ENCODE peak calls at places on chromosomes 2 and 18, in five cellular contexts. One of them, this sample, is unnamed.

GRCh38 chr2:217611056-217611455 is 391.7 kb downstream of the TNS1 start:
- DNase-seq in neural progenitor cell: no peak
- DNase-seq in body of pancreas: no peak
- DNase-seq in CD4-positive, CD25-positive, alpha-beta regulatory T cell: no peak
- DNase-seq in astrocyte of the spinal cord: no peak
- DNase-seq in this sample: no peak

GRCh38 chr2:236512902-236513433 is 56.7 kb upstream of the ACKR3 start:
- DNase-seq in body of pancreas: peak; percentile 66
- DNase-seq in astrocyte of the spinal cord: peak; percentile 58
- DNase-seq in CD4-positive, CD25-positive, alpha-beta regulatory T cell: peak; percentile 78
- DNase-seq in neural progenitor cell: peak; percentile 71
- DNase-seq in this sample: peak; percentile 77

GRCh38 chr2:51960846-51961335 is 929.0 kb upstream of the NRXN1 start:
- DNase-seq in astrocyte of the spinal cord: no peak
- DNase-seq in neural progenitor cell: no peak
- DNase-seq in body of pancreas: no peak
- DNase-seq in CD4-positive, CD25-positive, alpha-beta regulatory T cell: no peak
- DNase-seq in this sample: no peak

GRCh38 chr2:142472382-142472781 is 341.6 kb upstream of the LRP1B start:
- DNase-seq in astrocyte of the spinal cord: no peak
- DNase-seq in body of pancreas: no peak
- DNase-seq in neural progenitor cell: no peak
- DNase-seq in CD4-positive, CD25-positive, alpha-beta regulatory T cell: no peak
- DNase-seq in this sample: no peak

GRCh38 chr18:72543362-72544055 is 633 bp downstream of the CBLN2 start:
- DNase-seq in astrocyte of the spinal cord: no peak
- DNase-seq in body of pancreas: no peak
- DNase-seq in CD4-positive, CD25-positive, alpha-beta regulatory T cell: no peak
- DNase-seq in neural progenitor cell: peak; percentile 51
- DNase-seq in this sample: no peak

GRCh38 chr2:190180313-190181065 is 118.0 kb upstream of the MSTN start:
- DNase-seq in body of pancreas: peak; percentile 85
- DNase-seq in neural progenitor cell: peak; percentile 84
- DNase-seq in CD4-positive, CD25-positive, alpha-beta regulatory T cell: peak; percentile 11
- DNase-seq in astrocyte of the spinal cord: peak; percentile 20
- DNase-seq in this sample: no peak

GRCh38 chr2:195411219-195411687 is 245.8 kb upstream of the SLC39A10 start:
- DNase-seq in CD4-positive, CD25-positive, alpha-beta regulatory T cell: no peak
- DNase-seq in neural progenitor cell: no peak
- DNase-seq in astrocyte of the spinal cord: peak; percentile 90
- DNase-seq in body of pancreas: no peak
- DNase-seq in this sample: no peak

GRCh38 chr2:149187061-149187460 is 143.3 kb upstream of the LYPD6 start:
- DNase-seq in CD4-positive, CD25-positive, alpha-beta regulatory T cell: no peak
- DNase-seq in neural progenitor cell: no peak
- DNase-seq in astrocyte of the spinal cord: no peak
- DNase-seq in body of pancreas: no peak
- DNase-seq in this sample: no peak

GRCh38 chr18:69974365-69974764 is 26.7 kb upstream of the CD226 start:
- DNase-seq in body of pancreas: no peak
- DNase-seq in neural progenitor cell: no peak
- DNase-seq in CD4-positive, CD25-positive, alpha-beta regulatory T cell: no peak
- DNase-seq in astrocyte of the spinal cord: peak; percentile 16
- DNase-seq in this sample: no peak

GRCh38 chr2:240561325-240561971 is 1.3 kb downstream of the DUSP28 start:
- DNase-seq in body of pancreas: no peak
- DNase-seq in neural progenitor cell: no peak
- DNase-seq in CD4-positive, CD25-positive, alpha-beta regulatory T cell: peak; percentile 58
- DNase-seq in astrocyte of the spinal cord: peak; percentile 61
- DNase-seq in this sample: no peak

GRCh38 chr2:224945134-224945533 is 97.1 kb downstream of the DOCK10 start:
- DNase-seq in astrocyte of the spinal cord: no peak
- DNase-seq in neural progenitor cell: no peak
- DNase-seq in CD4-positive, CD25-positive, alpha-beta regulatory T cell: no peak
- DNase-seq in body of pancreas: no peak
- DNase-seq in this sample: no peak

GRCh38 chr2:230991598-230991997 is 4.3 kb upstream of the SPATA3 start:
- DNase-seq in CD4-positive, CD25-positive, alpha-beta regulatory T cell: no peak
- DNase-seq in neural progenitor cell: no peak
- DNase-seq in astrocyte of the spinal cord: no peak
- DNase-seq in body of pancreas: no peak
- DNase-seq in this sample: no peak

GRCh38 chr18:688322-688721 is 24.1 kb downstream of the ENOSF1 start:
- DNase-seq in neural progenitor cell: no peak
- DNase-seq in CD4-positive, CD25-positive, alpha-beta regulatory T cell: no peak
- DNase-seq in body of pancreas: no peak
- DNase-seq in astrocyte of the spinal cord: no peak
- DNase-seq in this sample: no peak

GRCh38 chr2:172080641-172081230 is 4.6 kb upstream of the DLX1 start:
- DNase-seq in body of pancreas: no peak
- DNase-seq in neural progenitor cell: peak; percentile 37
- DNase-seq in astrocyte of the spinal cord: no peak
- DNase-seq in CD4-positive, CD25-positive, alpha-beta regulatory T cell: no peak
- DNase-seq in this sample: no peak

GRCh38 chr2:88110830-88111229 is 17.0 kb downstream of the FABP1 start:
- DNase-seq in body of pancreas: no peak
- DNase-seq in CD4-positive, CD25-positive, alpha-beta regulatory T cell: no peak
- DNase-seq in neural progenitor cell: no peak
- DNase-seq in astrocyte of the spinal cord: no peak
- DNase-seq in this sample: no peak

GRCh38 chr2:188798159-188798558 is 176.0 kb upstream of the COL3A1 start:
- DNase-seq in astrocyte of the spinal cord: peak; percentile 40
- DNase-seq in neural progenitor cell: no peak
- DNase-seq in CD4-positive, CD25-positive, alpha-beta regulatory T cell: no peak
- DNase-seq in body of pancreas: no peak
- DNase-seq in this sample: no peak

GRCh38 chr2:950627-950992 is at the start of gene SNTG2:
- DNase-seq in neural progenitor cell: peak; percentile 79
- DNase-seq in body of pancreas: peak; percentile 61
- DNase-seq in astrocyte of the spinal cord: no peak
- DNase-seq in CD4-positive, CD25-positive, alpha-beta regulatory T cell: peak; percentile 15
- DNase-seq in this sample: no peak

GRCh38 chr2:102297891-102298290 is 13.5 kb upstream of the IL1RL1 start:
- DNase-seq in neural progenitor cell: no peak
- DNase-seq in CD4-positive, CD25-positive, alpha-beta regulatory T cell: no peak
- DNase-seq in body of pancreas: no peak
- DNase-seq in astrocyte of the spinal cord: no peak
- DNase-seq in this sample: no peak

GRCh38 chr2:112149866-112150435 is 11.8 kb downstream of the FBLN7 start:
- DNase-seq in neural progenitor cell: no peak
- DNase-seq in astrocyte of the spinal cord: no peak
- DNase-seq in CD4-positive, CD25-positive, alpha-beta regulatory T cell: no peak
- DNase-seq in body of pancreas: no peak
- DNase-seq in this sample: no peak

GRCh38 chr18:23225518-23225917 is 90.2 kb downstream of the CABLES1 start:
- DNase-seq in body of pancreas: no peak
- DNase-seq in CD4-positive, CD25-positive, alpha-beta regulatory T cell: no peak
- DNase-seq in neural progenitor cell: no peak
- DNase-seq in astrocyte of the spinal cord: peak; percentile 95
- DNase-seq in this sample: no peak

GRCh38 chr2:3847397-3848052 is 144.2 kb downstream of the DCDC2C start:
- DNase-seq in neural progenitor cell: no peak
- DNase-seq in astrocyte of the spinal cord: no peak
- DNase-seq in CD4-positive, CD25-positive, alpha-beta regulatory T cell: no peak
- DNase-seq in body of pancreas: no peak
- DNase-seq in this sample: no peak

GRCh38 chr18:55781481-55781957 is 193.5 kb upstream of the TCF4 start:
- DNase-seq in CD4-positive, CD25-positive, alpha-beta regulatory T cell: no peak
- DNase-seq in astrocyte of the spinal cord: peak; percentile 80
- DNase-seq in body of pancreas: no peak
- DNase-seq in neural progenitor cell: peak; percentile 72
- DNase-seq in this sample: no peak

GRCh38 chr2:207478572-207478971 is 51.2 kb upstream of the CREB1 start:
- DNase-seq in astrocyte of the spinal cord: no peak
- DNase-seq in neural progenitor cell: no peak
- DNase-seq in body of pancreas: no peak
- DNase-seq in CD4-positive, CD25-positive, alpha-beta regulatory T cell: no peak
- DNase-seq in this sample: no peak

GRCh38 chr2:111662039-111662740 is 221.8 kb downstream of the ANAPC1 start:
- DNase-seq in CD4-positive, CD25-positive, alpha-beta regulatory T cell: peak; percentile 26
- DNase-seq in astrocyte of the spinal cord: peak; percentile 61
- DNase-seq in neural progenitor cell: no peak
- DNase-seq in body of pancreas: no peak
- DNase-seq in this sample: no peak

GRCh38 chr2:202149953-202150352 is 76.9 kb downstream of the KIAA2012 start:
- DNase-seq in neural progenitor cell: no peak
- DNase-seq in CD4-positive, CD25-positive, alpha-beta regulatory T cell: no peak
- DNase-seq in astrocyte of the spinal cord: no peak
- DNase-seq in body of pancreas: no peak
- DNase-seq in this sample: no peak

GRCh38 chr2:38438536-38439225 is 61.6 kb upstream of the ATL2 start:
- DNase-seq in CD4-positive, CD25-positive, alpha-beta regulatory T cell: no peak
- DNase-seq in astrocyte of the spinal cord: no peak
- DNase-seq in neural progenitor cell: no peak
- DNase-seq in body of pancreas: no peak
- DNase-seq in this sample: no peak

GRCh38 chr18:69774831-69775230 is 172.8 kb downstream of the CD226 start:
- DNase-seq in CD4-positive, CD25-positive, alpha-beta regulatory T cell: no peak
- DNase-seq in neural progenitor cell: no peak
- DNase-seq in body of pancreas: no peak
- DNase-seq in astrocyte of the spinal cord: no peak
- DNase-seq in this sample: peak; percentile 70

GRCh38 chr2:65663831-65664407 is 231.5 kb upstream of the SPRED2 start:
- DNase-seq in CD4-positive, CD25-positive, alpha-beta regulatory T cell: no peak
- DNase-seq in neural progenitor cell: no peak
- DNase-seq in astrocyte of the spinal cord: peak; percentile 22
- DNase-seq in body of pancreas: no peak
- DNase-seq in this sample: no peak

GRCh38 chr2:65664931-65665330 is 232.5 kb upstream of the SPRED2 start:
- DNase-seq in neural progenitor cell: no peak
- DNase-seq in body of pancreas: no peak
- DNase-seq in astrocyte of the spinal cord: no peak
- DNase-seq in CD4-positive, CD25-positive, alpha-beta regulatory T cell: no peak
- DNase-seq in this sample: no peak

GRCh38 chr2:65662654-65663432 is 230.4 kb upstream of the SPRED2 start:
- DNase-seq in neural progenitor cell: no peak
- DNase-seq in astrocyte of the spinal cord: peak; percentile 96
- DNase-seq in CD4-positive, CD25-positive, alpha-beta regulatory T cell: no peak
- DNase-seq in body of pancreas: no peak
- DNase-seq in this sample: no peak

GRCh38 chr2:65660340-65660739 is 227.9 kb upstream of the SPRED2 start:
- DNase-seq in body of pancreas: no peak
- DNase-seq in CD4-positive, CD25-positive, alpha-beta regulatory T cell: no peak
- DNase-seq in astrocyte of the spinal cord: peak; percentile 16
- DNase-seq in neural progenitor cell: no peak
- DNase-seq in this sample: no peak

GRCh38 chr2:65661980-65662653 is 229.7 kb upstream of the SPRED2 start:
- DNase-seq in astrocyte of the spinal cord: no peak
- DNase-seq in neural progenitor cell: peak; percentile 15
- DNase-seq in CD4-positive, CD25-positive, alpha-beta regulatory T cell: no peak
- DNase-seq in body of pancreas: no peak
- DNase-seq in this sample: no peak
- H3K4me3 ChIP-seq in astrocyte of the spinal cord: peak overlapping the region; percentile 6
- H3K4me3 ChIP-seq in neural progenitor cell: no peak overlapping the region
- H3K4me3 ChIP-seq in CD4-positive, CD25-positive, alpha-beta regulatory T cell: no peak overlapping the region
- H3K4me3 ChIP-seq in body of pancreas: no peak overlapping the region
- H3K4me3 ChIP-seq in this sample: no peak overlapping the region

DNA sequence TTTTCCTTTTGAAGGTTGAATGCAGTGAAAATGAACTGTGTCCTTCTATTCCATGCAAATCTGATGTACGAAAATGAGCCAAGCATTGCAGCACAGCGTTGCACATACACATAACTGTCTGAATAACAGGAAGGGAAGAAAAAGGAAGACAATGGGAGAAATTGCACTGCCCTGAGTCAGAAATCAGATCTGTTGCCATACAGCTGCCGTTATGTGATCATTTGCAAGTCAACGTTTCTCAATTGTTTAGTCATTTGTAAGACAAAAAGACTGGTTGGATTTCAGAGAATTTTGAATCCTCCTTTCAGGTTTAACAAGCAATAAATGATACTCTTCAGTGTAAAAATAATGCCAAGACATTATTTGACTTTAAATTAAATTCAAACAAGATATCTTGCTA is 284.1 kb downstream of the DSEL start:
- DNase-seq in body of pancreas: no peak
- DNase-seq in astrocyte of the spinal cord: peak; percentile 76
- DNase-seq in neural progenitor cell: no peak
- DNase-seq in CD4-positive, CD25-positive, alpha-beta regulatory T cell: no peak
- DNase-seq in this sample: no peak
- H3K4me3 ChIP-seq in body of pancreas: no peak overlapping the region
- H3K4me3 ChIP-seq in astrocyte of the spinal cord: no peak overlapping the region
- H3K4me3 ChIP-seq in neural progenitor cell: no peak overlapping the region
- H3K4me3 ChIP-seq in CD4-positive, CD25-positive, alpha-beta regulatory T cell: no peak overlapping the region
- H3K4me3 ChIP-seq in this sample: no peak overlapping the region

GRCh38 chr2:60438653-60439052 is 114.8 kb downstream of the BCL11A start:
- DNase-seq in neural progenitor cell: no peak
- DNase-seq in body of pancreas: no peak
- DNase-seq in CD4-positive, CD25-positive, alpha-beta regulatory T cell: no peak
- DNase-seq in astrocyte of the spinal cord: no peak
- DNase-seq in this sample: no peak

GRCh38 chr2:60440080-60440753 is 113.2 kb downstream of the BCL11A start:
- DNase-seq in body of pancreas: no peak
- DNase-seq in astrocyte of the spinal cord: no peak
- DNase-seq in neural progenitor cell: no peak
- DNase-seq in CD4-positive, CD25-positive, alpha-beta regulatory T cell: no peak
- DNase-seq in this sample: no peak

GRCh38 chr2:60440761-60441160 is 112.7 kb downstream of the BCL11A start:
- DNase-seq in CD4-positive, CD25-positive, alpha-beta regulatory T cell: no peak
- DNase-seq in neural progenitor cell: no peak
- DNase-seq in astrocyte of the spinal cord: no peak
- DNase-seq in body of pancreas: no peak
- DNase-seq in this sample: no peak

GRCh38 chr2:60438136-60438535 is 115.3 kb downstream of the BCL11A start:
- DNase-seq in body of pancreas: no peak
- DNase-seq in astrocyte of the spinal cord: no peak
- DNase-seq in neural progenitor cell: no peak
- DNase-seq in CD4-positive, CD25-positive, alpha-beta regulatory T cell: no peak
- DNase-seq in this sample: no peak

GRCh38 chr2:60439219-60439974 is 114.1 kb downstream of the BCL11A start:
- DNase-seq in neural progenitor cell: peak; percentile 24
- DNase-seq in CD4-positive, CD25-positive, alpha-beta regulatory T cell: no peak
- DNase-seq in body of pancreas: no peak
- DNase-seq in astrocyte of the spinal cord: no peak
- DNase-seq in this sample: no peak
- H3K4me3 ChIP-seq in neural progenitor cell: no peak overlapping the region
- H3K4me3 ChIP-seq in CD4-positive, CD25-positive, alpha-beta regulatory T cell: no peak overlapping the region
- H3K4me3 ChIP-seq in body of pancreas: no peak overlapping the region
- H3K4me3 ChIP-seq in astrocyte of the spinal cord: no peak overlapping the region
- H3K4me3 ChIP-seq in this sample: no peak overlapping the region

DNA sequence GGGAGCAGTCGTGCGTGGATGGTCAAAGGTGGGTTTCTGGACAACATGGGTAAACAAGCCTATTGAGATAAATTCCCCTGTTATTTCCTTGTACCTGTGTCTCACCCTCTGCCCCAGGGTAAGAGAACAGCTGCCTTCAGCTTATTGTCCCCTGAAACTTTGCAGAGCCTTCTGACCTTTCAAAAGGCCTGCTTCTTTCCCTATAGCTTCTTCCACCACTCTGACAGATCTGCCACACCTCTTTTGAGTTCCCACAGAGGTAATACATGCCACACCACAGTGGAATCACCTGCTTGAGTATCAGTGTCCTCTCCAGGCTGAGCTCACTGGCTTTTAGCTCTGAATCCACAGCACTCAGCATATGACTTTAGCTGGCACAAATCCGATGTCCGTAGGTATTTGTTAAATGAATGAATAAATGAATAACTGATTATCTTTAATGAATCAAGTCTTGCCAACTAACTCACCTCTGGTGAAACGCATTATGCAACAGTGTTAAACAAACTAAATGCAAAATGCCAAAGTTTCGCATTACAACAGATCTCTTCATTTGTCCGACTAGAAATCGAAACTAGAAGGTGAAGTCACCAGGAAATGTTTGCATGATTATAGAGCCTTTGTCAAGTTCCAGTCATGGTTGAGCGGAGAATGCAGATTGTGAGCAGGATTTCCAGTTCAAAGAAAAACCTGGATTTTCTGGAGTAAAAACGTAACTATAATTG is 16.3 kb downstream of the DYNAP start:
- DNase-seq in body of pancreas: peak; percentile 60
- DNase-seq in neural progenitor cell: no peak
- DNase-seq in astrocyte of the spinal cord: peak; percentile 35
- DNase-seq in CD4-positive, CD25-positive, alpha-beta regulatory T cell: no peak
- DNase-seq in this sample: no peak
- H3K4me3 ChIP-seq in body of pancreas: no peak overlapping the region
- H3K4me3 ChIP-seq in neural progenitor cell: no peak overlapping the region
- H3K4me3 ChIP-seq in astrocyte of the spinal cord: peak overlapping the region; percentile 4
- H3K4me3 ChIP-seq in CD4-positive, CD25-positive, alpha-beta regulatory T cell: no peak overlapping the region
- H3K4me3 ChIP-seq in this sample: no peak overlapping the region

This sample was measured in Jurkat, Clone E6-1.